ENCODE peak calls at places on chromosomes 11 and 22, in nine cellular contexts. K is effector CD4-positive, alpha-beta T cell; H is activated CD4-positive, alpha-beta memory T cell treated with anti-CD3 and anti-CD28 coated beads, Interleukin-2, amount 10 ng/mL, durations not matched to agents 7 days and 5 days; G is fibroblast of the aortic adventitia; A is naive thymus-derived CD8-positive, alpha-beta T cell; N is EL; M is NCI-H1417; X is GM18507; C is GM04504. E is an unnamed sample.

GRCh38 chr11:19853016-19853415 is 140.4 kb downstream of the NAV2 start:
- DNase-seq in K (no peak), H (no peak), G (peak), A (no peak), N (peak), M (peak), X (no peak), C (no peak), E (no peak)

GRCh38 chr11:115133810-115134209 is 370.4 kb downstream of the CADM1 start:
- DNase-seq in K (no peak), H (no peak), G (no peak), A (no peak), N (no peak), M (no peak), X (no peak), C (no peak), E (no peak)

GRCh38 chr11:95791385-95792033 is 1.2 kb downstream of the CEP57 start:
- DNase-seq in K (no peak), H (no peak), G (peak), A (no peak), N (no peak), M (no peak), X (no peak), C (no peak), E (no peak)

GRCh38 chr11:114167355-114168085 is 108.0 kb downstream of the ZBTB16 start:
- DNase-seq in K (no peak), H (no peak), G (no peak), A (no peak), N (no peak), M (no peak), X (no peak), C (no peak), E (no peak)

GRCh38 chr11:16945671-16946469 is 68.3 kb downstream of the PLEKHA7 start:
- DNase-seq in K (no peak), H (peak), G (peak), A (no peak), N (peak), M (peak), X (peak), C (peak), E (no peak)

GRCh38 chr11:94776351-94777321 is 8.5 kb downstream of the AMOTL1 start:
- DNase-seq in K (no peak), H (no peak), G (peak), A (no peak), N (peak), M (peak), X (no peak), C (peak), E (no peak)

GRCh38 chr11:1168256-1168655 is 10.5 kb downstream of the MUC5AC start:
- DNase-seq in K (no peak), H (no peak), G (no peak), A (no peak), N (no peak), M (no peak), X (no peak), C (no peak), E (no peak)

GRCh38 chr11:73854680-73855079 is 22.0 kb downstream of the COA4 start:
- DNase-seq in K (no peak), H (no peak), G (peak), A (no peak), N (no peak), M (no peak), X (no peak), C (no peak), E (no peak)

GRCh38 chr11:35390737-35391682 is 28.3 kb downstream of the SLC1A2 start:
- DNase-seq in K (no peak), H (peak), G (peak), A (no peak), N (peak), M (no peak), X (no peak), C (no peak), E (no peak)

GRCh38 chr11:13309156-13309555 is 31.6 kb downstream of the BMAL1 start:
- DNase-seq in K (no peak), H (no peak), G (no peak), A (no peak), N (no peak), M (no peak), X (no peak), C (no peak), E (no peak)

GRCh38 chr22:24952837-24953293 is 349 bp downstream of the KIAA1671 start:
- DNase-seq in K (no peak), H (no peak), G (peak), A (no peak), N (peak), M (peak), X (no peak), C (no peak), E (no peak)

GRCh38 chr11:61702701-61703312 is 22.6 kb downstream of the DAGLA start:
- DNase-seq in K (no peak), H (peak), G (no peak), A (no peak), N (no peak), M (no peak), X (no peak), C (no peak), E (no peak)

GRCh38 chr11:9573775-9574555 is 495 bp downstream of the WEE1 start:
- DNase-seq in K (no peak), H (no peak), G (peak), A (peak), N (no peak), M (peak), X (no peak), C (no peak), E (no peak)

GRCh38 chr11:79087238-79087956 is 353.4 kb downstream of the TENM4 start:
- DNase-seq in K (no peak), H (no peak), G (peak), A (no peak), N (peak), M (no peak), X (no peak), C (no peak), E (no peak)

E was measured in ascending aorta.